ENCODE peak calls at places on chromosomes 3 and 15, in six cellular contexts. M, F, C, P, R and S are unnamed samples.
A peak's percentile ranks its signal among the peaks of the same experiment; 100 is the strongest.

GRCh38 chr3:171986208-171986607 is 53.2 kb upstream of the FNDC3B start:
- DNase-seq in P (no peak), R (no peak), C (no peak), M (no peak), F (no peak), S (no peak)

GRCh38 chr3:41339758-41340157 is 140.5 kb downstream of the CTNNB1 start:
- DNase-seq in R (no peak), C (no peak), F (no peak), P (no peak), M (no peak), S (no peak)

GRCh38 chr3:126105691-126106187 is 21.8 kb upstream of the SLC41A3 start:
- DNase-seq in F (no peak), M (no peak), C (no peak), P (no peak), R (no peak), S (no peak)

GRCh38 chr3:153495422-153495821 is 333.4 kb downstream of the RAP2B start:
- DNase-seq in F (no peak), P (no peak), R (no peak), C (no peak), M (no peak), S (no peak)

GRCh38 chr3:187831125-187832051 is 86.1 kb upstream of the BCL6 start:
- DNase-seq in M (no peak), C (no peak), R (no peak), P (no peak), F (no peak), S (no peak)

GRCh38 chr3:100068758-100069345 is 45.4 kb downstream of the FILIP1L start:
- DNase-seq in R (no peak), P (peak; percentile 34), F (peak; percentile 85), M (peak; percentile 74), C (peak; percentile 79), S (no peak)

GRCh38 chr15:83207622-83208356 is at the start of gene HDGFL3:
- DNase-seq in F (peak; percentile 75), P (no peak), R (no peak), M (peak; percentile 17), C (peak; percentile 71), S (peak; percentile 57)

GRCh38 chr15:81851307-81851706 is 194.5 kb downstream of the MEX3B start:
- DNase-seq in P (no peak), C (no peak), R (no peak), F (no peak), M (no peak), S (no peak)

GRCh38 chr15:59456114-59456513 is 18.1 kb downstream of the FAM81A start:
- DNase-seq in M (peak; percentile 38), F (no peak), P (no peak), C (no peak), R (no peak), S (no peak)

GRCh38 chr3:12097972-12098371 is 60.7 kb downstream of the TIMP4 start:
- DNase-seq in F (no peak), P (no peak), M (no peak), C (no peak), R (no peak), S (no peak)

GRCh38 chr3:93861021-93861420 is 112.7 kb downstream of the PROS1 start:
- DNase-seq in R (no peak), M (no peak), P (no peak), C (no peak), F (no peak), S (no peak)

GRCh38 chr3:196336319-196337145 is 1.7 kb downstream of the TM4SF19 start:
- DNase-seq in C (no peak), F (no peak), P (no peak), M (no peak), R (no peak), S (no peak)

GRCh38 chr15:92906038-92906437 is 5.9 kb downstream of the CHD2 start:
- DNase-seq in M (no peak), P (no peak), C (no peak), F (no peak), R (no peak), S (no peak)

GRCh38 chr3:67384790-67385397 is 269.5 kb downstream of the SUCLG2 start:
- DNase-seq in M (no peak), R (no peak), F (peak; percentile 83), C (peak; percentile 43), P (no peak), S (no peak)

GRCh38 chr15:64006642-64007041 is 39.6 kb downstream of the DAPK2 start:
- DNase-seq in P (no peak), F (no peak), M (peak; percentile 63), C (no peak), R (no peak), S (no peak)

GRCh38 chr3:192435241-192435640 is 292.1 kb downstream of the FGF12 start:
- DNase-seq in M (no peak), C (no peak), R (no peak), F (no peak), P (no peak), S (no peak)

GRCh38 chr3:18237251-18238005 is 187.7 kb downstream of the SATB1 start:
- DNase-seq in M (peak; percentile 13), C (no peak), R (no peak), F (no peak), P (no peak), S (peak; percentile 22)

GRCh38 chr3:77065750-77066149 is 25.9 kb downstream of the ROBO2 start:
- DNase-seq in F (no peak), M (no peak), R (no peak), C (no peak), P (no peak), S (no peak)